ENCODE peak calls at places on chromosomes 16 and 17, in five cellular contexts. A, Z, Q, J and U are unnamed samples.

GRCh38 chr17:39823407-39824054 is 40.6 kb downstream of the IKZF3 start:
- DNase-seq in Z (no peak), A (no peak), Q (no peak), J (no peak), U (no peak)

GRCh38 chr17:68196394-68197090 is 51.3 kb upstream of the AMZ2 start:
- DNase-seq in Z (no peak), Q (no peak), J (no peak), A (no peak), U (peak; percentile 45)

GRCh38 chr17:81509687-81510523 is 2.7 kb downstream of the ACTG1 start:
- DNase-seq in Z (no peak), J (no peak), A (no peak), Q (no peak), U (peak; percentile 31)

GRCh38 chr16:11052080-11052808 is 107.9 kb downstream of the CLEC16A start:
- DNase-seq in Q (no peak), Z (no peak), J (no peak), A (no peak), U (no peak)

GRCh38 chr16:9970796-9971195 is 211.4 kb downstream of the GRIN2A start:
- DNase-seq in Q (no peak), A (no peak), Z (no peak), J (no peak), U (no peak)

GRCh38 chr16:26530584-26531289 is 536.0 kb upstream of the C16orf82 start:
- DNase-seq in J (no peak), Q (no peak), A (no peak), Z (no peak), U (no peak)

GRCh38 chr17:7633093-7633492 is 3.2 kb downstream of the SHBG start:
- DNase-seq in J (no peak), A (no peak), Z (no peak), Q (no peak), U (peak; percentile 50)

GRCh38 chr16:2339521-2340484 is 725 bp downstream of the ABCA3 start:
- DNase-seq in Z (peak; percentile 24), J (no peak), A (peak; percentile 48), Q (peak; percentile 29), U (peak; percentile 63)

GRCh38 chr16:1188781-1189189 is 35.9 kb downstream of the CACNA1H start:
- DNase-seq in J (peak; percentile 17), A (peak; percentile 51), Q (peak; percentile 21), Z (peak; percentile 24), U (peak; percentile 77)

GRCh38 chr17:44909681-44910144 is 5.6 kb downstream of the GFAP start:
- DNase-seq in Q (no peak), J (no peak), Z (peak; percentile 68), A (no peak), U (no peak)

GRCh38 chr17:5610956-5611355 is 26.6 kb upstream of the NLRP1 start:
- DNase-seq in J (no peak), Z (no peak), A (no peak), Q (peak; percentile 38), U (no peak)

GRCh38 chr16:85124636-85125346 is 12.5 kb upstream of the CIBAR2 start:
- DNase-seq in Z (no peak), A (no peak), J (no peak), Q (peak; percentile 55), U (no peak)

GRCh38 chr16:11502239-11502638 is 84.5 kb downstream of the LITAF start:
- DNase-seq in J (no peak), Q (no peak), Z (no peak), A (no peak), U (no peak)

GRCh38 chr16:57306676-57307341 is 22.3 kb upstream of the PLLP start:
- DNase-seq in J (no peak), Q (no peak), Z (no peak), A (no peak), U (no peak)

GRCh38 chr17:11081342-11081741 is 159.7 kb upstream of the SHISA6 start:
- DNase-seq in Q (no peak), A (no peak), Z (no peak), J (no peak), U (no peak)

GRCh38 chr16:65414284-65414984 is 292.6 kb upstream of the CDH11 start:
- DNase-seq in Z (peak; percentile 83), Q (no peak), J (no peak), A (no peak), U (no peak)

GRCh38 chr17:31015639-31016038 is 44.8 kb downstream of the RNF135 start:
- DNase-seq in Z (no peak), Q (no peak), A (no peak), J (no peak), U (no peak)

GRCh38 chr17:28130455-28130854 is 88.0 kb downstream of the NLK start:
- DNase-seq in J (no peak), A (no peak), Z (no peak), Q (no peak), U (no peak)

GRCh38 chr17:78378225-78379133 is at the start of gene PGS1:
- DNase-seq in J (no peak), Z (peak; percentile 81), Q (peak; percentile 57), A (peak; percentile 58), U (peak; percentile 82)

GRCh38 chr17:61361084-61361483 is 38.6 kb upstream of the TBX2 start:
- DNase-seq in A (no peak), J (no peak), Z (peak; percentile 78), Q (no peak), U (no peak)

GRCh38 chr17:82613283-82614094 is 34.8 kb downstream of the WDR45B start:
- DNase-seq in A (no peak), Q (no peak), J (no peak), Z (no peak), U (peak; percentile 77)

GRCh38 chr16:15970202-15970601 is 20.8 kb downstream of the ABCC1 start:
- DNase-seq in Z (peak; percentile 47), Q (peak; percentile 15), J (peak; percentile 41), A (no peak), U (peak; percentile 93)

GRCh38 chr17:7851438-7852261 is 3.2 kb upstream of the TMEM88 start:
- DNase-seq in A (peak; percentile 89), Z (peak; percentile 86), J (peak; percentile 82), Q (peak; percentile 96), U (peak; percentile 98)

GRCh38 chr17:4576729-4577322 is 7.5 kb upstream of the SMTNL2 start:
- DNase-seq in Q (no peak), A (peak; percentile 65), Z (peak; percentile 36), J (no peak), U (peak; percentile 87)

GRCh38 chr17:66491213-66491612 is 188.8 kb downstream of the PRKCA start:
- DNase-seq in J (no peak), Z (no peak), Q (no peak), A (no peak), U (no peak)

GRCh38 chr16:7755347-7755746 is 422.7 kb downstream of the RBFOX1 start:
- DNase-seq in Z (no peak), A (no peak), J (no peak), Q (no peak), U (no peak)

GRCh38 chr16:82585675-82586074 is 41.1 kb upstream of the CDH13 start:
- DNase-seq in Q (no peak), A (no peak), J (no peak), Z (no peak), U (no peak)

GRCh38 chr17:79594271-79594670 is 16.6 kb downstream of the RBFOX3 start:
- DNase-seq in Q (no peak), Z (no peak), J (no peak), A (no peak), U (no peak)
- H2BK12ac ChIP-seq in Q (no peak overlapping the region), Z (no peak overlapping the region), J (no peak overlapping the region), A (no peak overlapping the region), U (no peak overlapping the region)

DNA sequence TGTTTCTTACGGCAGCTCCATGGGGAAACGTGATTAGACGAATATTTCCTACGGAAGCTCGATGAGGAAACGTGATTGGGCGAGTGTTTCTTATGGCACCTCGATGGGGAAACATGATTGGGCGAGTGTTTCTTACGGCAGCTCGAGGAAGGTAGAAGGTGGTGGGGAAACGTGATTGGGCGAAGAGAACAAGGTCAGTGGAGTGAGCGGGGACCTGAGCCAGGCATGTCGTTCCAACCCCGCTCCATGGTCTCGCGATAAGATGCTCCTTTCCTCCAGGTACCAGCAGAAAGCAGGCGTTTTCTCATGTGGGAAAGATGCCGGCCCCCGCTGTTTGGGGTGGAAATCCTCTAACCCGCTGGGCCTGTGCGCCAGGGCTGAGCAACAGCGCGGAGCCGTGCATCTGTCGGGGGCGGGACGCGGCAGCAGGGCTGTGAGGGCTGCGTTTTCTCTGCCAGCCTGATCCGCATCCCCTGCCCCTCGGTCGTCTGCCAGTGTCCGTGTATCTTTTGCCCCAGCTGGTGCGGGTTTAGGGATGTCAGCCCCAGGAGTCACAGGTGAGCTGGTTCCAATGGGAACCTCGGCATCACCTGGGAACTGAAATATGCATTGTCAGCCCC is 25.6 kb upstream of the DOC2B start:
- DNase-seq in J (no peak), Q (no peak), Z (no peak), A (no peak), U (no peak)
- H4K8ac ChIP-seq in J (peak overlapping the region; percentile 16), Q (no peak overlapping the region), Z (no peak overlapping the region), A (no peak overlapping the region), U (no peak overlapping the region)

GRCh38 chr16:17457997-17458396 is 12.8 kb downstream of the XYLT1 start:
- DNase-seq in Z (no peak), Q (no peak), J (no peak), A (no peak), U (no peak)
- H2BK12ac ChIP-seq in Z (no peak overlapping the region), Q (no peak overlapping the region), J (no peak overlapping the region), A (no peak overlapping the region), U (no peak overlapping the region)

GRCh38 chr17:63276821-63277220 is 169.3 kb downstream of the CYB561 start:
- DNase-seq in Q (no peak), A (no peak), Z (no peak), J (no peak), U (no peak)

GRCh38 chr17:63279498-63280230 is 166.4 kb downstream of the CYB561 start:
- DNase-seq in J (no peak), A (no peak), Z (peak; percentile 45), Q (no peak), U (no peak)

GRCh38 chr17:63276376-63276775 is 169.7 kb downstream of the CYB561 start:
- DNase-seq in Z (no peak), A (no peak), J (no peak), Q (no peak), U (no peak)

GRCh38 chr17:63277629-63278028 is 168.5 kb downstream of the CYB561 start:
- DNase-seq in J (no peak), A (no peak), Z (no peak), Q (no peak), U (no peak)

GRCh38 chr17:63278731-63279442 is 167.2 kb downstream of the CYB561 start:
- DNase-seq in Z (no peak), J (no peak), A (no peak), Q (no peak), U (no peak)
- H4K8ac ChIP-seq in Z (no peak overlapping the region), J (no peak overlapping the region), A (no peak overlapping the region), Q (no peak overlapping the region), U (no peak overlapping the region)